ENCODE peak calls at places on chromosome 3, in nine cellular contexts. H is right lobe of liver, I is body of pancreas, E is dorsolateral prefrontal cortex, X is neural crest cell, O is tibial nerve, D is brain microvascular endothelial cell, K is fibroblast of pulmonary artery, Q is left ventricle myocardium inferior. P is an unnamed sample.

GRCh38 chr3:139499536-139499935 is 23.2 kb upstream of the RBP2 start:
- DNase-seq in H (no peak), I (no peak), E (no peak), X (no peak), O (no peak), D (no peak), K (no peak), Q (no peak), P (no peak)

GRCh38 chr3:136802481-136802996 is 16.4 kb upstream of the SLC35G2 start:
- DNase-seq in H (no peak), I (peak; percentile 14), E (no peak), X (peak; percentile 16), O (no peak), D (peak; percentile 30), K (peak; percentile 40), Q (no peak), P (no peak)

GRCh38 chr3:101300073-101300472 is 20.3 kb downstream of the IMPG2 start:
- DNase-seq in H (no peak), I (no peak), E (no peak), X (no peak), O (no peak), D (no peak), K (no peak), Q (no peak), P (peak; percentile 62)

GRCh38 chr3:22263042-22263441 is 512.0 kb upstream of the ZNF385D start:
- DNase-seq in H (no peak), I (no peak), E (no peak), X (no peak), O (no peak), D (peak; percentile 75), K (peak; percentile 79), Q (no peak), P (no peak)

GRCh38 chr3:133549565-133549964 is 23.9 kb upstream of the CDV3 start:
- DNase-seq in H (no peak), I (no peak), E (no peak), X (no peak), O (no peak), D (no peak), K (no peak), Q (no peak), P (no peak)

GRCh38 chr3:107106316-107106715 is 270.9 kb upstream of the CCDC54 start:
- DNase-seq in H (no peak), I (no peak), E (no peak), X (no peak), O (no peak), D (peak; percentile 77), K (peak; percentile 54), Q (no peak), P (no peak)

GRCh38 chr3:39088456-39088855 is 19.0 kb downstream of the GORASP1 start:
- DNase-seq in H (no peak), I (no peak), E (no peak), X (no peak), O (no peak), D (no peak), K (no peak), Q (no peak), P (no peak)

GRCh38 chr3:21647961-21648360 is 103.0 kb downstream of the ZNF385D start:
- DNase-seq in H (no peak), I (no peak), E (no peak), X (no peak), O (no peak), D (no peak), K (no peak), Q (no peak), P (no peak)

GRCh38 chr3:89032331-89033063 is 74.9 kb upstream of the EPHA3 start:
- DNase-seq in H (no peak), I (no peak), E (no peak), X (no peak), O (no peak), D (peak; percentile 21), K (peak; percentile 34), Q (no peak), P (no peak)

GRCh38 chr3:98325055-98325454 is 28.6 kb upstream of the OR5K4 start:
- DNase-seq in H (no peak), I (peak; percentile 69), E (no peak), X (no peak), O (no peak), D (no peak), K (no peak), Q (no peak), P (no peak)

GRCh38 chr3:152554980-152555379 is 280.0 kb upstream of the P2RY1 start:
- DNase-seq in H (no peak), I (no peak), E (no peak), X (no peak), O (peak; percentile 30), D (peak; percentile 81), K (peak; percentile 84), Q (no peak), P (no peak)

GRCh38 chr3:129735638-129736037 is 129.2 kb upstream of the PLXND1 start:
- DNase-seq in H (no peak), I (no peak), E (no peak), X (no peak), O (no peak), D (no peak), K (no peak), Q (no peak), P (no peak)

GRCh38 chr3:51706788-51707731 is at the start of gene GRM2:
- DNase-seq in H (peak; percentile 76), I (peak; percentile 90), E (peak; percentile 33), X (peak; percentile 85), O (no peak), D (peak; percentile 77), K (peak; percentile 90), Q (peak; percentile 78), P (peak; percentile 95)

GRCh38 chr3:159128628-159129027 is 326.8 kb downstream of the MFSD1 start:
- DNase-seq in H (no peak), I (no peak), E (no peak), X (no peak), O (no peak), D (no peak), K (peak; percentile 72), Q (no peak), P (no peak)

GRCh38 chr3:152524198-152525140 is 255.7 kb downstream of the MBNL1 start:
- DNase-seq in H (no peak), I (peak; percentile 57), E (no peak), X (peak; percentile 40), O (peak; percentile 30), D (peak; percentile 69), K (peak; percentile 83), Q (no peak), P (no peak)

GRCh38 chr3:27559835-27560234 is 75.7 kb upstream of the SLC4A7 start:
- DNase-seq in H (no peak), I (peak; percentile 26), E (no peak), X (no peak), O (no peak), D (peak; percentile 72), K (peak; percentile 96), Q (peak; percentile 33), P (no peak)

GRCh38 chr3:141305436-141305835 is 62.9 kb upstream of the ZBTB38 start:
- DNase-seq in H (no peak), I (no peak), E (no peak), X (no peak), O (no peak), D (peak; percentile 65), K (peak; percentile 80), Q (no peak), P (no peak)
- TF ChIP-seq CTCF in H (no peak), I (no peak), E (no peak), X (peak; percentile 15), O (no peak), D (peak; percentile 58), K (peak; percentile 45), Q (no peak), P (peak; percentile 64)

DNA sequence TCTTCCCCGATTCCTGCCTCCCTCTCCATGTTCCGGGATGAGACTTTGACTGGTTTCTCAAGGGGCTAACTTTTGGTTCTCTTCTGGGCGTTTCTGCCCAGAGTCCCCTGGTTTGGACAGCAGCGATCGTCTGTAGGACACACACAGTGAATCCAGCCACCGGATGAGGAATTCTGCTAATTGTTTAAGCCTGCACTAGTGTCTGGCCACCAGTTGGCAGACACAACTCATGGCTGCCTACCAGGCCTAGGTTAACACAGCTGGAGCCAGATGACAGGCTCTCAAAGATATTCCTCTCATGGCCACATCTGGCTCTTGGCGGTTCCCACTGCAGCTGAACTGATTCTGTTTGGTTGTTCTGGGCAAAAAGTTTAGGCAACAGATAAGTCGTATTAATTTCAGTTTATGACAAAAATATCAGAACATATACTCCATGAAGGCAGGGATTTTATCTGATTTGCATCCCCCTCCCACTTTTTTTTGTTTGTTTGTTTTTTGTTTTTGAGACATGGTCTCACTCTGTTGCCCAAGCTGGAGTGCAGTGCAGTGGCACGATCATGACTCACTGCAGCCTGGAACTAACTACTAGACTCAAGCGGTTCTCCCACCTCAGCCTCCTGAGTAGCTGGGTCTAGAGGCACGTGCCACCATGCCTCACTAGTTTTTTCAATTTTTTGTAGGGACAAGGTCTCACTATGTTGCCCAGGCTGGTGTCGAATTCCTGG is 272.8 kb downstream of the FOXP1 start:
- DNase-seq in H (no peak), I (peak; percentile 8), E (peak; percentile 52), X (no peak), O (peak; percentile 50), D (peak; percentile 40), K (peak; percentile 39), Q (peak; percentile 53), P (no peak)
- TF ChIP-seq CTCF in H (no peak), I (peak; percentile 6), E (no peak), X (no peak), O (no peak), D (peak; percentile 40), K (peak; percentile 15), Q (peak; percentile 37), P (no peak)

GRCh38 chr3:119042162-119042561 is 7.5 kb upstream of the IGSF11 start:
- DNase-seq in H (no peak), I (no peak), E (no peak), X (no peak), O (no peak), D (no peak), K (no peak), Q (no peak), P (no peak)

DNA sequence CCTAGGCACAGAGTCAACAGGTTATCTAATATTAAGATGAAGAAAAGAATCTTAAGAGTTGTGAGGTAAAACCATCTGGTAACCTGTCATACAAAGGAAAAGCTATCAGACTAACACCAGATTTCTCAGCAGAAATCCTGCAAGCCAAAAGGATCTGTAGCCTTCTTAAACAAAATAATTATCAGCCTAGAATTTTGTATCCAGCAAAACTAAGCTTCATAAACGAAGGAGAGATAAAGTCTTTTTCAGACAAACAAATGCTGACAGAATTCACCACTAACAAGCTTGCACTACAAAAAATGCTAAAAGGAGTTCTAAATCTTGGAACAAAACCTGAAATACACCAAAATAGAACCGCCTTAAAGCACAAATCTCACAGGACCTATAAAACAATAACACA is 9.9 kb upstream of the IGSF11 start:
- DNase-seq in H (no peak), I (no peak), E (no peak), X (no peak), O (no peak), D (no peak), K (no peak), Q (no peak), P (no peak)
- TF ChIP-seq CTCF in H (no peak), I (no peak), E (no peak), X (no peak), O (no peak), D (no peak), K (no peak), Q (no peak), P (no peak)

DNA sequence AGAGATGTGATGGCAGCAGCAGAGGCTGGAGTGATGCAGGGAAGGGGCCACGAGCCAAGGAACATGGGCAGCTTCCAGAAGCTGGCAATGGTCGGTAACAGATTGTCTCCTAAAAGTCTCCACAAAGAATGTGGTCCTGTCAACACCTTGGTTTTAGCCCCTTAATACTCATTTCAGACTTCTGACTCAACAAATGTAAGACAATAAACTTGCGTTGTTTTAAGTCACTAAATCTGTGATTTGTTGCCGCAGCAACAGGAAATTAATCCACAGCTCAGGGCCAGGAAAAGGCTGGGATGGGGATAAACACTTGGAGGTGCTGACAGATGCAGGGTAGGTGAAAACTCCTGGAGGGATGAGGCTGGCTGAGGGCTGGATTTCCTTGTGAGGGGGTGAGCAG is 69.9 kb downstream of the OXNAD1 start:
- DNase-seq in H (no peak), I (no peak), E (no peak), X (no peak), O (no peak), D (no peak), K (peak; percentile 78), Q (no peak), P (no peak)
- TF ChIP-seq CTCF in H (no peak), I (no peak), E (no peak), X (no peak), O (no peak), D (no peak), K (no peak), Q (no peak), P (no peak)

P was measured in chondrocyte.